ENCODE peak calls at places on chromosomes 5 and 9, in seven cellular contexts. One of them, this sample, is unnamed.

GRCh38 chr5:5017827-5018559 is 122.1 kb upstream of the ADAMTS16 start:
- DNase-seq in naive thymus-derived CD4-positive, alpha-beta T cell: no peak
- DNase-seq in BE2C: no peak
- DNase-seq in cardiac muscle cell: no peak
- DNase-seq in Caco-2: no peak
- DNase-seq in fibroblast of lung: no peak
- DNase-seq in CD8-positive, alpha-beta T cell: no peak
- DNase-seq in this sample: peak; percentile 74

GRCh38 chr5:177147239-177147638 is 13.7 kb downstream of the NSD1 start:
- DNase-seq in naive thymus-derived CD4-positive, alpha-beta T cell: no peak
- DNase-seq in BE2C: no peak
- DNase-seq in cardiac muscle cell: peak; percentile 22
- DNase-seq in Caco-2: peak; percentile 1
- DNase-seq in fibroblast of lung: peak; percentile 54
- DNase-seq in CD8-positive, alpha-beta T cell: no peak
- DNase-seq in this sample: peak; percentile 61

GRCh38 chr9:25557645-25558300 is 120.5 kb downstream of the TUSC1 start:
- DNase-seq in naive thymus-derived CD4-positive, alpha-beta T cell: no peak
- DNase-seq in BE2C: no peak
- DNase-seq in cardiac muscle cell: no peak
- DNase-seq in Caco-2: no peak
- DNase-seq in fibroblast of lung: no peak
- DNase-seq in CD8-positive, alpha-beta T cell: no peak
- DNase-seq in this sample: peak; percentile 3

GRCh38 chr9:87695523-87695922 is 30.4 kb upstream of the CTSL start:
- DNase-seq in naive thymus-derived CD4-positive, alpha-beta T cell: no peak
- DNase-seq in BE2C: no peak
- DNase-seq in cardiac muscle cell: no peak
- DNase-seq in Caco-2: peak; percentile 18
- DNase-seq in fibroblast of lung: no peak
- DNase-seq in CD8-positive, alpha-beta T cell: no peak
- DNase-seq in this sample: no peak

GRCh38 chr5:164073013-164073535 is 567.7 kb downstream of the MAT2B start:
- DNase-seq in naive thymus-derived CD4-positive, alpha-beta T cell: no peak
- DNase-seq in BE2C: no peak
- DNase-seq in cardiac muscle cell: peak; percentile 24
- DNase-seq in Caco-2: no peak
- DNase-seq in fibroblast of lung: no peak
- DNase-seq in CD8-positive, alpha-beta T cell: no peak
- DNase-seq in this sample: no peak

GRCh38 chr9:96230002-96230401 is 72.0 kb downstream of the HSD17B3 start:
- DNase-seq in naive thymus-derived CD4-positive, alpha-beta T cell: no peak
- DNase-seq in BE2C: no peak
- DNase-seq in cardiac muscle cell: no peak
- DNase-seq in Caco-2: no peak
- DNase-seq in fibroblast of lung: no peak
- DNase-seq in CD8-positive, alpha-beta T cell: no peak
- DNase-seq in this sample: no peak

GRCh38 chr5:80790698-80791097 is 135.9 kb upstream of the DHFR start:
- DNase-seq in naive thymus-derived CD4-positive, alpha-beta T cell: no peak
- DNase-seq in BE2C: no peak
- DNase-seq in cardiac muscle cell: no peak
- DNase-seq in Caco-2: no peak
- DNase-seq in fibroblast of lung: no peak
- DNase-seq in CD8-positive, alpha-beta T cell: no peak
- DNase-seq in this sample: no peak

GRCh38 chr9:2919347-2919746 is 75.5 kb upstream of the PUM3 start:
- DNase-seq in naive thymus-derived CD4-positive, alpha-beta T cell: no peak
- DNase-seq in BE2C: no peak
- DNase-seq in cardiac muscle cell: peak; percentile 2
- DNase-seq in Caco-2: no peak
- DNase-seq in fibroblast of lung: no peak
- DNase-seq in CD8-positive, alpha-beta T cell: no peak
- DNase-seq in this sample: peak; percentile 77

GRCh38 chr9:109817146-109817845 is 37.3 kb downstream of the PALM2AKAP2 start:
- DNase-seq in naive thymus-derived CD4-positive, alpha-beta T cell: no peak
- DNase-seq in BE2C: no peak
- DNase-seq in cardiac muscle cell: peak; percentile 30
- DNase-seq in Caco-2: no peak
- DNase-seq in fibroblast of lung: no peak
- DNase-seq in CD8-positive, alpha-beta T cell: no peak
- DNase-seq in this sample: peak; percentile 87

GRCh38 chr9:74804018-74804385 is 83.7 kb downstream of the TRPM6 start:
- DNase-seq in naive thymus-derived CD4-positive, alpha-beta T cell: no peak
- DNase-seq in BE2C: no peak
- DNase-seq in cardiac muscle cell: no peak
- DNase-seq in Caco-2: no peak
- DNase-seq in fibroblast of lung: no peak
- DNase-seq in CD8-positive, alpha-beta T cell: no peak
- DNase-seq in this sample: no peak

GRCh38 chr5:154298060-154298459 is 107.5 kb downstream of the GALNT10 start:
- DNase-seq in naive thymus-derived CD4-positive, alpha-beta T cell: no peak
- DNase-seq in BE2C: no peak
- DNase-seq in cardiac muscle cell: no peak
- DNase-seq in Caco-2: no peak
- DNase-seq in fibroblast of lung: no peak
- DNase-seq in CD8-positive, alpha-beta T cell: no peak
- DNase-seq in this sample: no peak

GRCh38 chr9:93461414-93461743 is 8.0 kb upstream of the FAM120AOS start:
- DNase-seq in naive thymus-derived CD4-positive, alpha-beta T cell: no peak
- DNase-seq in BE2C: no peak
- DNase-seq in cardiac muscle cell: no peak
- DNase-seq in Caco-2: no peak
- DNase-seq in fibroblast of lung: no peak
- DNase-seq in CD8-positive, alpha-beta T cell: no peak
- DNase-seq in this sample: no peak

GRCh38 chr9:93679536-93680444 is 103.4 kb downstream of the PHF2 start:
- DNase-seq in naive thymus-derived CD4-positive, alpha-beta T cell: no peak
- DNase-seq in BE2C: no peak
- DNase-seq in cardiac muscle cell: no peak
- DNase-seq in Caco-2: peak; percentile 15
- DNase-seq in fibroblast of lung: no peak
- DNase-seq in CD8-positive, alpha-beta T cell: no peak
- DNase-seq in this sample: no peak

GRCh38 chr5:43065384-43066230 is 25.5 kb upstream of the ANXA2R start:
- DNase-seq in naive thymus-derived CD4-positive, alpha-beta T cell: peak; percentile 42
- DNase-seq in BE2C: peak; percentile 62
- DNase-seq in cardiac muscle cell: peak; percentile 81
- DNase-seq in Caco-2: no peak
- DNase-seq in fibroblast of lung: peak; percentile 73
- DNase-seq in CD8-positive, alpha-beta T cell: peak; percentile 54
- DNase-seq in this sample: peak; percentile 66

GRCh38 chr5:29822499-29822898 is 1371.0 kb upstream of the CDH6 start:
- DNase-seq in naive thymus-derived CD4-positive, alpha-beta T cell: no peak
- DNase-seq in BE2C: peak; percentile 18
- DNase-seq in cardiac muscle cell: no peak
- DNase-seq in Caco-2: no peak
- DNase-seq in fibroblast of lung: no peak
- DNase-seq in CD8-positive, alpha-beta T cell: no peak
- DNase-seq in this sample: no peak

GRCh38 chr5:54722846-54723433 is 205.4 kb downstream of the SNX18 start:
- DNase-seq in naive thymus-derived CD4-positive, alpha-beta T cell: no peak
- DNase-seq in BE2C: no peak
- DNase-seq in cardiac muscle cell: no peak
- DNase-seq in Caco-2: no peak
- DNase-seq in fibroblast of lung: peak; percentile 53
- DNase-seq in CD8-positive, alpha-beta T cell: no peak
- DNase-seq in this sample: peak; percentile 31

GRCh38 chr9:83258521-83258920 is 195.6 kb upstream of the RASEF start:
- DNase-seq in naive thymus-derived CD4-positive, alpha-beta T cell: no peak
- DNase-seq in BE2C: no peak
- DNase-seq in cardiac muscle cell: no peak
- DNase-seq in Caco-2: no peak
- DNase-seq in fibroblast of lung: no peak
- DNase-seq in CD8-positive, alpha-beta T cell: no peak
- DNase-seq in this sample: no peak

GRCh38 chr5:151721087-151721646 is 34.5 kb upstream of the SPARC start:
- DNase-seq in naive thymus-derived CD4-positive, alpha-beta T cell: no peak
- DNase-seq in BE2C: no peak
- DNase-seq in cardiac muscle cell: no peak
- DNase-seq in Caco-2: no peak
- DNase-seq in fibroblast of lung: no peak
- DNase-seq in CD8-positive, alpha-beta T cell: no peak
- DNase-seq in this sample: no peak

GRCh38 chr9:77939149-77939668 is 92.4 kb downstream of the GNAQ start:
- DNase-seq in naive thymus-derived CD4-positive, alpha-beta T cell: no peak
- DNase-seq in BE2C: no peak
- DNase-seq in cardiac muscle cell: peak; percentile 71
- DNase-seq in Caco-2: no peak
- DNase-seq in fibroblast of lung: no peak
- DNase-seq in CD8-positive, alpha-beta T cell: no peak
- DNase-seq in this sample: no peak

GRCh38 chr9:77933976-77934375 is 97.6 kb downstream of the GNAQ start:
- DNase-seq in naive thymus-derived CD4-positive, alpha-beta T cell: no peak
- DNase-seq in BE2C: no peak
- DNase-seq in cardiac muscle cell: no peak
- DNase-seq in Caco-2: no peak
- DNase-seq in fibroblast of lung: no peak
- DNase-seq in CD8-positive, alpha-beta T cell: no peak
- DNase-seq in this sample: no peak

GRCh38 chr9:77933019-77933418 is 98.6 kb downstream of the GNAQ start:
- DNase-seq in naive thymus-derived CD4-positive, alpha-beta T cell: no peak
- DNase-seq in BE2C: no peak
- DNase-seq in cardiac muscle cell: no peak
- DNase-seq in Caco-2: no peak
- DNase-seq in fibroblast of lung: no peak
- DNase-seq in CD8-positive, alpha-beta T cell: no peak
- DNase-seq in this sample: peak; percentile 25

GRCh38 chr9:77935974-77936373 is 95.6 kb downstream of the GNAQ start:
- DNase-seq in naive thymus-derived CD4-positive, alpha-beta T cell: no peak
- DNase-seq in BE2C: no peak
- DNase-seq in cardiac muscle cell: no peak
- DNase-seq in Caco-2: no peak
- DNase-seq in fibroblast of lung: no peak
- DNase-seq in CD8-positive, alpha-beta T cell: no peak
- DNase-seq in this sample: no peak
- H3K4me3 ChIP-seq in naive thymus-derived CD4-positive, alpha-beta T cell: no peak overlapping the region
- H3K4me3 ChIP-seq in BE2C: no peak overlapping the region
- H3K4me3 ChIP-seq in cardiac muscle cell: no peak overlapping the region
- H3K4me3 ChIP-seq in Caco-2: no peak overlapping the region
- H3K4me3 ChIP-seq in fibroblast of lung: no peak overlapping the region
- H3K4me3 ChIP-seq in CD8-positive, alpha-beta T cell: no peak overlapping the region
- H3K4me3 ChIP-seq in this sample: no peak overlapping the region

GRCh38 chr9:133737774-133738038 is 446 bp downstream of the SARDH start:
- DNase-seq in naive thymus-derived CD4-positive, alpha-beta T cell: no peak
- DNase-seq in BE2C: no peak
- DNase-seq in cardiac muscle cell: no peak
- DNase-seq in Caco-2: no peak
- DNase-seq in fibroblast of lung: no peak
- DNase-seq in CD8-positive, alpha-beta T cell: no peak
- DNase-seq in this sample: no peak

GRCh38 chr9:133738039-133738805 is at the start of gene SARDH:
- DNase-seq in naive thymus-derived CD4-positive, alpha-beta T cell: peak; percentile 15
- DNase-seq in BE2C: peak; percentile 91
- DNase-seq in cardiac muscle cell: peak; percentile 72
- DNase-seq in Caco-2: peak; percentile 48
- DNase-seq in fibroblast of lung: peak; percentile 48
- DNase-seq in CD8-positive, alpha-beta T cell: peak; percentile 46
- DNase-seq in this sample: peak; percentile 32

GRCh38 chr9:133737071-133737773 is 930 bp downstream of the SARDH start:
- DNase-seq in naive thymus-derived CD4-positive, alpha-beta T cell: no peak
- DNase-seq in BE2C: peak; percentile 48
- DNase-seq in cardiac muscle cell: no peak
- DNase-seq in Caco-2: peak; percentile 20
- DNase-seq in fibroblast of lung: no peak
- DNase-seq in CD8-positive, alpha-beta T cell: no peak
- DNase-seq in this sample: no peak

GRCh38 chr9:133739408-133740280 is 1.5 kb upstream of the SARDH start:
- DNase-seq in naive thymus-derived CD4-positive, alpha-beta T cell: no peak
- DNase-seq in BE2C: no peak
- DNase-seq in cardiac muscle cell: no peak
- DNase-seq in Caco-2: peak; percentile 52
- DNase-seq in fibroblast of lung: no peak
- DNase-seq in CD8-positive, alpha-beta T cell: no peak
- DNase-seq in this sample: no peak

DNA sequence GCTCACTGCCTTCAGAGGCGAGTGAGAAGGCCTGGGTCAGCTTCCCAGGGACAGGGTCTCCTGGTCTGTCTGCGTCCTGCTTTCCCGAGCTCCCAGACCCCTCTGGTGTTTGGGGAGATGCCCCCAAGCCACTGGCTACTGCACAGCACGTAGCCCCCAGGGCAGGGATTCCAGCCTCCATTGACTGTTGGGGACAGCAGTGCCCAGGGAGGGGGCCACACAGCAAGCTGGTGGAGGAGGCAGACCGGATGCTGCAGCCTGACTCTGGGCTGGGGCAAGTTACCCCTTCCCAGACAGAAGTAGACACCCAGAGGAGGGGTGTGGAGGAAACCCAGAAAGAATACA is 626 bp upstream of the SARDH start:
- DNase-seq in naive thymus-derived CD4-positive, alpha-beta T cell: no peak
- DNase-seq in BE2C: no peak
- DNase-seq in cardiac muscle cell: no peak
- DNase-seq in Caco-2: no peak
- DNase-seq in fibroblast of lung: no peak
- DNase-seq in CD8-positive, alpha-beta T cell: no peak
- DNase-seq in this sample: no peak
- H3K4me3 ChIP-seq in naive thymus-derived CD4-positive, alpha-beta T cell: peak overlapping the region; percentile 31
- H3K4me3 ChIP-seq in BE2C: no peak overlapping the region
- H3K4me3 ChIP-seq in cardiac muscle cell: no peak overlapping the region
- H3K4me3 ChIP-seq in Caco-2: no peak overlapping the region
- H3K4me3 ChIP-seq in fibroblast of lung: no peak overlapping the region
- H3K4me3 ChIP-seq in CD8-positive, alpha-beta T cell: no peak overlapping the region
- H3K4me3 ChIP-seq in this sample: no peak overlapping the region

DNA sequence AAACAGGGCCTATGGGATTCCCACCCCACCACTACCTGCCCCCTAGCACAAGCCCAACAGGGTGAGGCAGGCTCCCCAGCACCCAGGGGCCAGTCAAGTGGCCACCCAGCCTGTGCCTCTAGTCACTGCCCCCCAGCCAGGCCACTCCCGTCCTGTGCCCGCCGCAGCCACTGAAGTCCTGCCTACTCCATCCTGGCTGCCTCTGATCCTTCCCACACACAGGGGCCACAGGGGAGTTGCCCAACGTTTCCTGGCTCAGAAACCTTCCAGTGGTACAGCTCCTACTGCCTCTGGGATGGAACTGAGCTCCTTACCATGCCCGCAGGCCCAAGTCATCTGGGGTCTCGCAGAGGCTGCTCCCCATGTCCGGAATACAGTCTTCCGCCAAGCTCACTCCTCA is 70.2 kb upstream of the STXBP1 start:
- DNase-seq in naive thymus-derived CD4-positive, alpha-beta T cell: no peak
- DNase-seq in BE2C: no peak
- DNase-seq in cardiac muscle cell: peak; percentile 85
- DNase-seq in Caco-2: no peak
- DNase-seq in fibroblast of lung: no peak
- DNase-seq in CD8-positive, alpha-beta T cell: peak; percentile 4
- DNase-seq in this sample: peak; percentile 80
- H3K4me3 ChIP-seq in naive thymus-derived CD4-positive, alpha-beta T cell: no peak overlapping the region
- H3K4me3 ChIP-seq in BE2C: no peak overlapping the region
- H3K4me3 ChIP-seq in cardiac muscle cell: no peak overlapping the region
- H3K4me3 ChIP-seq in Caco-2: no peak overlapping the region
- H3K4me3 ChIP-seq in fibroblast of lung: no peak overlapping the region
- H3K4me3 ChIP-seq in CD8-positive, alpha-beta T cell: no peak overlapping the region
- H3K4me3 ChIP-seq in this sample: no peak overlapping the region

GRCh38 chr5:90342576-90342975 is 67.0 kb downstream of the CETN3 start:
- DNase-seq in naive thymus-derived CD4-positive, alpha-beta T cell: no peak
- DNase-seq in BE2C: no peak
- DNase-seq in cardiac muscle cell: no peak
- DNase-seq in Caco-2: no peak
- DNase-seq in fibroblast of lung: no peak
- DNase-seq in CD8-positive, alpha-beta T cell: no peak
- DNase-seq in this sample: no peak
- H3K4me3 ChIP-seq in naive thymus-derived CD4-positive, alpha-beta T cell: no peak overlapping the region
- H3K4me3 ChIP-seq in BE2C: no peak overlapping the region
- H3K4me3 ChIP-seq in cardiac muscle cell: no peak overlapping the region
- H3K4me3 ChIP-seq in Caco-2: no peak overlapping the region
- H3K4me3 ChIP-seq in fibroblast of lung: no peak overlapping the region
- H3K4me3 ChIP-seq in CD8-positive, alpha-beta T cell: no peak overlapping the region
- H3K4me3 ChIP-seq in this sample: no peak overlapping the region

This sample was measured in fibroblast of mammary gland.